ENCODE peak calls at places on chromosome 14, in six cellular contexts. W is AG08396, P is GM12892, T is GM20000, M is epithelial cell of esophagus, G is endodermal cell. O is an unnamed sample.

GRCh38 chr14:106039400-106039799 is 513.0 kb downstream of the TMEM121 start:
- DNase-seq in W (no peak), T (peak; percentile 9), P (no peak), G (no peak), M (no peak), O (peak; percentile 5)

GRCh38 chr14:100056964-100057817 is 8.0 kb upstream of the EVL start:
- DNase-seq in T (peak; percentile 56), W (peak; percentile 39), G (no peak), P (peak; percentile 31), M (peak; percentile 46), O (peak; percentile 74)

GRCh38 chr14:87883750-87884149 is 109.2 kb downstream of the GALC start:
- DNase-seq in M (no peak), P (no peak), T (no peak), G (no peak), W (no peak), O (no peak)

GRCh38 chr14:96920820-96921219 is 123.6 kb downstream of the VRK1 start:
- DNase-seq in M (no peak), W (no peak), G (no peak), P (no peak), T (no peak), O (no peak)

GRCh38 chr14:65080954-65081747 is 21.2 kb downstream of the MAX start:
- DNase-seq in G (no peak), P (no peak), M (no peak), W (peak; percentile 43), T (no peak), O (no peak)

GRCh38 chr14:64244279-64244678 is 49.9 kb downstream of the ESR2 start:
- DNase-seq in G (no peak), T (no peak), P (no peak), M (peak; percentile 11), W (no peak), O (no peak)

GRCh38 chr14:67477926-67478915 is 10.3 kb downstream of the TMEM229B start:
- DNase-seq in T (no peak), G (no peak), W (no peak), P (no peak), M (peak; percentile 67), O (no peak)

GRCh38 chr14:59510001-59510400 is 25.7 kb downstream of the JKAMP start:
- DNase-seq in P (no peak), W (no peak), T (no peak), G (no peak), M (no peak), O (no peak)

GRCh38 chr14:24473211-24473610 is 30.6 kb upstream of the SDR39U1 start:
- DNase-seq in G (no peak), P (no peak), M (no peak), W (no peak), T (no peak), O (no peak)

GRCh38 chr14:103699901-103700752 is 15.1 kb downstream of the XRCC3 start:
- DNase-seq in G (no peak), P (no peak), W (no peak), M (no peak), T (no peak), O (no peak)

GRCh38 chr14:105861985-105862465 is 335.6 kb downstream of the TMEM121 start:
- DNase-seq in M (no peak), T (peak; percentile 83), W (no peak), P (peak; percentile 44), G (peak; percentile 3), O (peak; percentile 83)

GRCh38 chr14:102125546-102125945 is 14.2 kb upstream of the WDR20 start:
- DNase-seq in M (peak; percentile 65), W (no peak), T (peak; percentile 35), P (no peak), G (no peak), O (no peak)

GRCh38 chr14:68622856-68623255 is 170.0 kb downstream of the ZFP36L1 start:
- DNase-seq in P (no peak), W (no peak), T (no peak), M (no peak), G (peak; percentile 13), O (no peak)

GRCh38 chr14:53055003-53055402 is 98.1 kb downstream of the DDHD1 start:
- DNase-seq in M (peak; percentile 58), P (peak; percentile 1), T (peak; percentile 32), G (no peak), W (peak; percentile 34), O (peak; percentile 46)

GRCh38 chr14:60738843-60739508 is 4.4 kb downstream of the MNAT1 start:
- DNase-seq in W (no peak), T (no peak), P (no peak), M (no peak), G (no peak), O (no peak)

GRCh38 chr14:22478670-22479069 is 110.4 kb downstream of the DAD1 start:
- DNase-seq in P (no peak), M (no peak), T (no peak), W (no peak), G (no peak), O (no peak)

GRCh38 chr14:24098229-24098926 is 4.3 kb downstream of the PCK2 start:
- DNase-seq in W (no peak), P (no peak), T (no peak), M (no peak), G (no peak), O (no peak)

GRCh38 chr14:32012062-32012461 is 65.0 kb upstream of the ARHGAP5 start:
- DNase-seq in W (no peak), P (no peak), M (peak; percentile 66), T (no peak), G (no peak), O (no peak)

GRCh38 chr14:55354500-55354899 is 57.1 kb downstream of the ATG14 start:
- DNase-seq in G (peak; percentile 87), M (peak; percentile 66), W (peak; percentile 48), P (no peak), T (peak; percentile 69), O (peak; percentile 63)

GRCh38 chr14:92513966-92514843 is 624 bp downstream of the RIN3 start:
- DNase-seq in M (peak; percentile 28), W (peak; percentile 55), P (peak; percentile 40), T (peak; percentile 61), G (peak; percentile 75), O (peak; percentile 71)

GRCh38 chr14:65352964-65353530 is 59.5 kb upstream of the FUT8 start:
- DNase-seq in G (no peak), P (no peak), T (no peak), W (no peak), M (peak; percentile 94), O (no peak)

GRCh38 chr14:93712838-93713724 is 75.2 kb downstream of the PRIMA1 start:
- DNase-seq in M (peak; percentile 15), T (no peak), P (no peak), W (no peak), G (peak; percentile 40), O (no peak)

GRCh38 chr14:55851301-55851700 is 266.9 kb upstream of the PELI2 start:
- DNase-seq in P (no peak), W (no peak), G (peak; percentile 61), T (no peak), M (no peak), O (no peak)

O was measured in GM13976.